ENCODE peak calls at places on chromosomes 7 and 10, in seven cellular contexts. K is fibroblast of lung, X is A549, Z is spleen, D is heart right ventricle, O is AG04450, H is iPS DF 6.9. W is an unnamed sample.
A peak's percentile ranks its signal among the peaks of the same experiment; 100 is the strongest.

GRCh38 chr10:16909271-16909767 is 92.1 kb upstream of the RSU1 start:
- DNase-seq in X (no peak), H (no peak), O (no peak), Z (no peak), D (no peak), K (peak; percentile 82), W (no peak)

GRCh38 chr10:119542990-119543813 is 683 bp upstream of the RGS10 start:
- DNase-seq in H (no peak), X (peak; percentile 69), Z (peak; percentile 89), O (no peak), D (peak; percentile 58), K (peak; percentile 49), W (peak; percentile 20)

GRCh38 chr7:19290066-19290465 is 144.8 kb upstream of the FERD3L start:
- DNase-seq in K (no peak), Z (no peak), X (no peak), O (no peak), H (no peak), D (no peak), W (no peak)

GRCh38 chr7:143979999-143980398 is 20.1 kb upstream of the OR6B1 start:
- DNase-seq in X (no peak), D (no peak), H (no peak), K (peak; percentile 10), Z (no peak), O (no peak), W (no peak)

GRCh38 chr7:26101471-26102151 is 50.4 kb upstream of the NFE2L3 start:
- DNase-seq in H (no peak), D (no peak), K (no peak), O (no peak), X (no peak), Z (peak; percentile 81), W (peak; percentile 35)

GRCh38 chr10:26959841-26960240 is 99.1 kb upstream of the ABI1 start:
- DNase-seq in Z (no peak), X (no peak), O (no peak), D (no peak), H (no peak), K (no peak), W (no peak)

GRCh38 chr7:131238260-131238940 is 89.3 kb upstream of the MKLN1 start:
- DNase-seq in Z (no peak), D (no peak), O (no peak), X (peak; percentile 87), K (peak; percentile 78), H (no peak), W (peak; percentile 29)

GRCh38 chr7:958221-959200 is 4.0 kb upstream of the ADAP1 start:
- DNase-seq in K (no peak), H (no peak), Z (peak; percentile 67), X (no peak), D (no peak), O (no peak), W (no peak)

GRCh38 chr10:97358349-97358748 is 23.8 kb upstream of the FRAT2 start:
- DNase-seq in Z (peak; percentile 66), H (no peak), D (no peak), K (no peak), O (no peak), X (no peak), W (no peak)

GRCh38 chr10:31055573-31056251 is 24.0 kb upstream of the ZNF438 start:
- DNase-seq in X (no peak), H (no peak), K (no peak), D (no peak), Z (no peak), O (no peak), W (no peak)

GRCh38 chr7:129343099-129343700 is 91.0 kb upstream of the STRIP2 start:
- DNase-seq in X (peak; percentile 57), H (no peak), Z (no peak), K (peak; percentile 39), D (no peak), O (no peak), W (peak; percentile 10)

GRCh38 chr10:70130878-70131559 is 1.6 kb downstream of the AIFM2 start:
- DNase-seq in K (peak; percentile 19), X (peak; percentile 62), O (no peak), H (no peak), Z (peak; percentile 65), D (no peak), W (peak; percentile 66)

GRCh38 chr10:84820121-84820520 is 491.7 kb downstream of the CCSER2 start:
- DNase-seq in O (no peak), D (no peak), H (no peak), Z (no peak), X (peak; percentile 12), K (no peak), W (no peak)

GRCh38 chr7:7183833-7184463 is 1.6 kb downstream of the C1GALT1 start:
- DNase-seq in K (peak; percentile 46), D (no peak), X (no peak), H (no peak), O (no peak), Z (no peak), W (no peak)

GRCh38 chr7:29877196-29877595 is 70.9 kb downstream of the WIPF3 start:
- DNase-seq in H (no peak), O (no peak), X (no peak), K (no peak), D (no peak), Z (no peak), W (no peak)

GRCh38 chr10:58806970-58807630 is 294.4 kb downstream of the BICC1 start:
- DNase-seq in D (no peak), X (no peak), Z (no peak), K (peak; percentile 17), H (no peak), O (no peak), W (no peak)

GRCh38 chr10:25497281-25497680 is 322.5 kb downstream of the GPR158 start:
- DNase-seq in X (no peak), H (no peak), Z (no peak), K (no peak), D (no peak), O (no peak), W (no peak)

GRCh38 chr10:88623835-88624234 is 37.3 kb downstream of the LIPJ start:
- DNase-seq in Z (no peak), O (no peak), X (no peak), K (no peak), D (no peak), H (no peak), W (no peak)

GRCh38 chr10:28328346-28328745 is 25.5 kb upstream of the MPP7 start:
- DNase-seq in O (no peak), K (peak; percentile 67), D (no peak), X (no peak), Z (no peak), H (no peak), W (no peak)
- H3K27ac ChIP-seq in O (no peak overlapping the region), K (no peak overlapping the region), D (peak overlapping the region; percentile 83), X (no peak overlapping the region), Z (no peak overlapping the region), H (no peak overlapping the region), W (no peak overlapping the region)

GRCh38 chr10:112375721-112376577 is 2.0 kb downstream of the ACSL5 start:
- DNase-seq in D (peak; percentile 67), O (no peak), K (peak; percentile 18), H (no peak), X (no peak), Z (peak; percentile 89), W (peak; percentile 52)
- H3K4me3 ChIP-seq in D (peak overlapping the region; percentile 36), O (peak overlapping the region; percentile 5), K (no peak overlapping the region), H (no peak overlapping the region), X (no peak overlapping the region), Z (peak overlapping the region; percentile 60), W (peak overlapping the region; percentile 22)

DNA sequence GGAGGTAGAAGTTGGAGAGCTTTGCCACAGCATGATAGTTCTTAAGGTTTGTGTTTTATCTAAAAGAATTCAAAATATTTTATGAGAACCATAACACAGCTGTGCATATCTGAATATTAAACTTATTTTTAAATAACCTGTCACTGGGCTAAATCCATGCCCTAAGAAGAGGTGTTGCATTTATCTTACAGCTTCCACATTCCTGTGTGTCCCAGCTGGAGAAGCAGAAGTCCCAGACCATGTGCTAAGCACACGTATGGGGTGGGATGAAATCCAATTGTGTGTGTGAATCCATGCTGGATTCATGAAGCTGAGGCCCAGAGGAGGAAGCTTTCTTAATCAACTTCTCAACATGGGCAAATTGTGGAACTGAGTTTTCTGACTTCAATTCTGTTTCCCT is 121.5 kb downstream of the PKD1L1 start:
- DNase-seq in H (no peak), K (peak; percentile 62), Z (no peak), O (peak; percentile 65), X (no peak), D (no peak), W (no peak)
- H3K27ac ChIP-seq in H (no peak overlapping the region), K (no peak overlapping the region), Z (no peak overlapping the region), O (no peak overlapping the region), X (no peak overlapping the region), D (no peak overlapping the region), W (no peak overlapping the region)

DNA sequence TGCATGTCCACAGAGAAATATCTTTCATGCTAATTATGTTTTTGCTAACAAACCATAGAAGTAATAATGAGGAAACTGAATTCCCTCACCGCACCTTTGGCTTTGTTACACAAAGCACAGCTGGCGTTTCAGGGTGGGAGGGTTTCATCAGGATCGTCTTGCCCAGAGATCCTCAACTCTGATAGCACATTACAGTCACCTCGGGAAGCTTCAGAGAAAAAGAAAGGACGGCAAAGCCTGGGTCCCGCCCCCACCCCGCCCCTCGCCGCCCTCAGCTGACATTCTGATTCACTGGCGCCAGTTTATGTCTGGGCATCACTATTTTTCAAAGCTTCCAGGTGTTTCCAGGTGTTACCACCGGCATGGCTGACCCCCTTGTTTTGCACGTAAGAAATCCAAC is 119.4 kb downstream of the PTPRN2 start:
- DNase-seq in X (no peak), H (no peak), D (no peak), O (no peak), Z (no peak), K (no peak), W (no peak)
- H3K4me3 ChIP-seq in X (no peak overlapping the region), H (no peak overlapping the region), D (no peak overlapping the region), O (no peak overlapping the region), Z (no peak overlapping the region), K (no peak overlapping the region), W (no peak overlapping the region)

GRCh38 chr7:84187813-84188212 is 6.8 kb downstream of the SEMA3A start:
- DNase-seq in X (no peak), K (peak; percentile 81), H (no peak), O (peak; percentile 21), Z (no peak), D (no peak), W (no peak)

GRCh38 chr7:84191842-84192241 is 2.7 kb downstream of the SEMA3A start:
- DNase-seq in K (peak; percentile 68), H (no peak), Z (no peak), O (no peak), D (no peak), X (peak; percentile 23), W (no peak)

GRCh38 chr7:84188811-84189405 is 5.7 kb downstream of the SEMA3A start:
- DNase-seq in K (no peak), D (no peak), Z (no peak), O (no peak), H (no peak), X (peak; percentile 40), W (no peak)

GRCh38 chr7:84191261-84191660 is 3.3 kb downstream of the SEMA3A start:
- DNase-seq in K (peak; percentile 49), H (no peak), Z (no peak), X (no peak), D (no peak), O (no peak), W (no peak)

GRCh38 chr7:84190016-84190705 is 4.4 kb downstream of the SEMA3A start:
- DNase-seq in Z (no peak), O (no peak), D (no peak), H (no peak), K (peak; percentile 50), X (no peak), W (no peak)
- H3K27ac ChIP-seq in Z (no peak overlapping the region), O (no peak overlapping the region), D (no peak overlapping the region), H (no peak overlapping the region), K (no peak overlapping the region), X (peak overlapping the region; percentile 28), W (no peak overlapping the region)

W was measured in adrenal gland.